ENCODE peak calls at places on chromosomes 12 and 14, in six cellular contexts. One of them, this sample, is unnamed.

GRCh38 chr14:58629273-58629672 is 8.5 kb upstream of the DACT1 start:
- DNase-seq in stimulated activated CD8-positive, alpha-beta memory T cell treated with anti-CD3 and anti-CD28 coated beads, Interleukin-12 subunit alpha, Interleukin-12 subunit beta, amount 100 ng/mL, for 4 hours: no peak
- DNase-seq in AG04450: no peak
- DNase-seq in K562: no peak
- DNase-seq in RPMI8226: no peak
- DNase-seq in head of caudate nucleus: no peak
- DNase-seq in this sample: no peak

GRCh38 chr12:89893972-89894706 is 185.5 kb upstream of the ATP2B1 start:
- DNase-seq in stimulated activated CD8-positive, alpha-beta memory T cell treated with anti-CD3 and anti-CD28 coated beads, Interleukin-12 subunit alpha, Interleukin-12 subunit beta, amount 100 ng/mL, for 4 hours: no peak
- DNase-seq in AG04450: no peak
- DNase-seq in K562: no peak
- DNase-seq in RPMI8226: no peak
- DNase-seq in head of caudate nucleus: peak; percentile 25
- DNase-seq in this sample: no peak

GRCh38 chr14:103744621-103745395 is 29.2 kb downstream of the ZFYVE21 start:
- DNase-seq in stimulated activated CD8-positive, alpha-beta memory T cell treated with anti-CD3 and anti-CD28 coated beads, Interleukin-12 subunit alpha, Interleukin-12 subunit beta, amount 100 ng/mL, for 4 hours: no peak
- DNase-seq in AG04450: no peak
- DNase-seq in K562: no peak
- DNase-seq in RPMI8226: no peak
- DNase-seq in head of caudate nucleus: peak; percentile 47
- DNase-seq in this sample: no peak

GRCh38 chr12:108511633-108512540 is 3.2 kb upstream of the FICD start:
- DNase-seq in stimulated activated CD8-positive, alpha-beta memory T cell treated with anti-CD3 and anti-CD28 coated beads, Interleukin-12 subunit alpha, Interleukin-12 subunit beta, amount 100 ng/mL, for 4 hours: peak; percentile 48
- DNase-seq in AG04450: peak; percentile 42
- DNase-seq in K562: peak; percentile 49
- DNase-seq in RPMI8226: peak; percentile 78
- DNase-seq in head of caudate nucleus: peak; percentile 80
- DNase-seq in this sample: peak; percentile 88

GRCh38 chr12:113142173-113142885 is 6.8 kb upstream of the RASAL1 start:
- DNase-seq in stimulated activated CD8-positive, alpha-beta memory T cell treated with anti-CD3 and anti-CD28 coated beads, Interleukin-12 subunit alpha, Interleukin-12 subunit beta, amount 100 ng/mL, for 4 hours: no peak
- DNase-seq in AG04450: no peak
- DNase-seq in K562: no peak
- DNase-seq in RPMI8226: no peak
- DNase-seq in head of caudate nucleus: peak; percentile 85
- DNase-seq in this sample: peak; percentile 96

GRCh38 chr14:99094901-99095300 is 177.1 kb downstream of the BCL11B start:
- DNase-seq in stimulated activated CD8-positive, alpha-beta memory T cell treated with anti-CD3 and anti-CD28 coated beads, Interleukin-12 subunit alpha, Interleukin-12 subunit beta, amount 100 ng/mL, for 4 hours: no peak
- DNase-seq in AG04450: no peak
- DNase-seq in K562: no peak
- DNase-seq in RPMI8226: no peak
- DNase-seq in head of caudate nucleus: no peak
- DNase-seq in this sample: no peak

GRCh38 chr12:77352941-77353340 is 287.6 kb upstream of the E2F7 start:
- DNase-seq in stimulated activated CD8-positive, alpha-beta memory T cell treated with anti-CD3 and anti-CD28 coated beads, Interleukin-12 subunit alpha, Interleukin-12 subunit beta, amount 100 ng/mL, for 4 hours: no peak
- DNase-seq in AG04450: no peak
- DNase-seq in K562: no peak
- DNase-seq in RPMI8226: no peak
- DNase-seq in head of caudate nucleus: no peak
- DNase-seq in this sample: no peak

GRCh38 chr12:2686280-2686646 is 108.5 kb upstream of the FKBP4 start:
- DNase-seq in stimulated activated CD8-positive, alpha-beta memory T cell treated with anti-CD3 and anti-CD28 coated beads, Interleukin-12 subunit alpha, Interleukin-12 subunit beta, amount 100 ng/mL, for 4 hours: no peak
- DNase-seq in AG04450: no peak
- DNase-seq in K562: no peak
- DNase-seq in RPMI8226: no peak
- DNase-seq in head of caudate nucleus: no peak
- DNase-seq in this sample: no peak

GRCh38 chr12:12017798-12018197 is 52.9 kb upstream of the BCL2L14 start:
- DNase-seq in stimulated activated CD8-positive, alpha-beta memory T cell treated with anti-CD3 and anti-CD28 coated beads, Interleukin-12 subunit alpha, Interleukin-12 subunit beta, amount 100 ng/mL, for 4 hours: no peak
- DNase-seq in AG04450: no peak
- DNase-seq in K562: no peak
- DNase-seq in RPMI8226: no peak
- DNase-seq in head of caudate nucleus: no peak
- DNase-seq in this sample: no peak

GRCh38 chr12:111454716-111455447 is 49.2 kb downstream of the SH2B3 start:
- DNase-seq in stimulated activated CD8-positive, alpha-beta memory T cell treated with anti-CD3 and anti-CD28 coated beads, Interleukin-12 subunit alpha, Interleukin-12 subunit beta, amount 100 ng/mL, for 4 hours: no peak
- DNase-seq in AG04450: no peak
- DNase-seq in K562: no peak
- DNase-seq in RPMI8226: no peak
- DNase-seq in head of caudate nucleus: no peak
- DNase-seq in this sample: no peak

GRCh38 chr12:31536672-31537071 is 54.3 kb downstream of the DENND5B start:
- DNase-seq in stimulated activated CD8-positive, alpha-beta memory T cell treated with anti-CD3 and anti-CD28 coated beads, Interleukin-12 subunit alpha, Interleukin-12 subunit beta, amount 100 ng/mL, for 4 hours: no peak
- DNase-seq in AG04450: no peak
- DNase-seq in K562: no peak
- DNase-seq in RPMI8226: no peak
- DNase-seq in head of caudate nucleus: no peak
- DNase-seq in this sample: no peak

GRCh38 chr14:104486222-104486743 is 93.3 kb upstream of the C14orf180 start:
- DNase-seq in stimulated activated CD8-positive, alpha-beta memory T cell treated with anti-CD3 and anti-CD28 coated beads, Interleukin-12 subunit alpha, Interleukin-12 subunit beta, amount 100 ng/mL, for 4 hours: no peak
- DNase-seq in AG04450: no peak
- DNase-seq in K562: no peak
- DNase-seq in RPMI8226: no peak
- DNase-seq in head of caudate nucleus: no peak
- DNase-seq in this sample: no peak

GRCh38 chr12:68621092-68622081 is 10.7 kb downstream of the RAP1B start:
- DNase-seq in stimulated activated CD8-positive, alpha-beta memory T cell treated with anti-CD3 and anti-CD28 coated beads, Interleukin-12 subunit alpha, Interleukin-12 subunit beta, amount 100 ng/mL, for 4 hours: no peak
- DNase-seq in AG04450: no peak
- DNase-seq in K562: no peak
- DNase-seq in RPMI8226: no peak
- DNase-seq in head of caudate nucleus: no peak
- DNase-seq in this sample: no peak

GRCh38 chr12:104602901-104603300 is 146.2 kb downstream of the CHST11 start:
- DNase-seq in stimulated activated CD8-positive, alpha-beta memory T cell treated with anti-CD3 and anti-CD28 coated beads, Interleukin-12 subunit alpha, Interleukin-12 subunit beta, amount 100 ng/mL, for 4 hours: no peak
- DNase-seq in AG04450: no peak
- DNase-seq in K562: no peak
- DNase-seq in RPMI8226: no peak
- DNase-seq in head of caudate nucleus: no peak
- DNase-seq in this sample: no peak

GRCh38 chr14:56759094-56759493 is 51.2 kb downstream of the OTX2 start:
- DNase-seq in stimulated activated CD8-positive, alpha-beta memory T cell treated with anti-CD3 and anti-CD28 coated beads, Interleukin-12 subunit alpha, Interleukin-12 subunit beta, amount 100 ng/mL, for 4 hours: no peak
- DNase-seq in AG04450: no peak
- DNase-seq in K562: no peak
- DNase-seq in RPMI8226: no peak
- DNase-seq in head of caudate nucleus: no peak
- DNase-seq in this sample: no peak

GRCh38 chr12:16150290-16150689 is 127.2 kb downstream of the SLC15A5 start:
- DNase-seq in stimulated activated CD8-positive, alpha-beta memory T cell treated with anti-CD3 and anti-CD28 coated beads, Interleukin-12 subunit alpha, Interleukin-12 subunit beta, amount 100 ng/mL, for 4 hours: no peak
- DNase-seq in AG04450: no peak
- DNase-seq in K562: no peak
- DNase-seq in RPMI8226: no peak
- DNase-seq in head of caudate nucleus: peak; percentile 22
- DNase-seq in this sample: no peak

GRCh38 chr14:51251486-51251885 is 11.4 kb downstream of the TMX1 start:
- DNase-seq in stimulated activated CD8-positive, alpha-beta memory T cell treated with anti-CD3 and anti-CD28 coated beads, Interleukin-12 subunit alpha, Interleukin-12 subunit beta, amount 100 ng/mL, for 4 hours: no peak
- DNase-seq in AG04450: no peak
- DNase-seq in K562: no peak
- DNase-seq in RPMI8226: no peak
- DNase-seq in head of caudate nucleus: peak; percentile 39
- DNase-seq in this sample: no peak

GRCh38 chr14:51860836-51861583 is 598 bp downstream of the GNG2 start:
- DNase-seq in stimulated activated CD8-positive, alpha-beta memory T cell treated with anti-CD3 and anti-CD28 coated beads, Interleukin-12 subunit alpha, Interleukin-12 subunit beta, amount 100 ng/mL, for 4 hours: no peak
- DNase-seq in AG04450: no peak
- DNase-seq in K562: no peak
- DNase-seq in RPMI8226: no peak
- DNase-seq in head of caudate nucleus: no peak
- DNase-seq in this sample: no peak

GRCh38 chr12:100857418-100857817 is 62.8 kb downstream of the ANO4 start:
- DNase-seq in stimulated activated CD8-positive, alpha-beta memory T cell treated with anti-CD3 and anti-CD28 coated beads, Interleukin-12 subunit alpha, Interleukin-12 subunit beta, amount 100 ng/mL, for 4 hours: no peak
- DNase-seq in AG04450: no peak
- DNase-seq in K562: no peak
- DNase-seq in RPMI8226: no peak
- DNase-seq in head of caudate nucleus: no peak
- DNase-seq in this sample: no peak

GRCh38 chr14:65277027-65277426 is 135.5 kb upstream of the FUT8 start:
- DNase-seq in stimulated activated CD8-positive, alpha-beta memory T cell treated with anti-CD3 and anti-CD28 coated beads, Interleukin-12 subunit alpha, Interleukin-12 subunit beta, amount 100 ng/mL, for 4 hours: no peak
- DNase-seq in AG04450: no peak
- DNase-seq in K562: no peak
- DNase-seq in RPMI8226: no peak
- DNase-seq in head of caudate nucleus: no peak
- DNase-seq in this sample: no peak

GRCh38 chr12:57095440-57095839 is 6.5 kb downstream of the NAB2 start:
- DNase-seq in stimulated activated CD8-positive, alpha-beta memory T cell treated with anti-CD3 and anti-CD28 coated beads, Interleukin-12 subunit alpha, Interleukin-12 subunit beta, amount 100 ng/mL, for 4 hours: no peak
- DNase-seq in AG04450: no peak
- DNase-seq in K562: no peak
- DNase-seq in RPMI8226: no peak
- DNase-seq in head of caudate nucleus: no peak
- DNase-seq in this sample: no peak

GRCh38 chr12:116592116-116592637 is 33.0 kb downstream of the MAP1LC3B2 start:
- DNase-seq in stimulated activated CD8-positive, alpha-beta memory T cell treated with anti-CD3 and anti-CD28 coated beads, Interleukin-12 subunit alpha, Interleukin-12 subunit beta, amount 100 ng/mL, for 4 hours: no peak
- DNase-seq in AG04450: no peak
- DNase-seq in K562: no peak
- DNase-seq in RPMI8226: no peak
- DNase-seq in head of caudate nucleus: peak; percentile 19
- DNase-seq in this sample: peak; percentile 62

GRCh38 chr12:113697646-113698504 is 226.2 kb upstream of the LHX5 start:
- DNase-seq in stimulated activated CD8-positive, alpha-beta memory T cell treated with anti-CD3 and anti-CD28 coated beads, Interleukin-12 subunit alpha, Interleukin-12 subunit beta, amount 100 ng/mL, for 4 hours: no peak
- DNase-seq in AG04450: no peak
- DNase-seq in K562: no peak
- DNase-seq in RPMI8226: no peak
- DNase-seq in head of caudate nucleus: no peak
- DNase-seq in this sample: no peak

GRCh38 chr14:35405304-35405996 is 901 bp upstream of the NFKBIA start:
- DNase-seq in stimulated activated CD8-positive, alpha-beta memory T cell treated with anti-CD3 and anti-CD28 coated beads, Interleukin-12 subunit alpha, Interleukin-12 subunit beta, amount 100 ng/mL, for 4 hours: no peak
- DNase-seq in AG04450: no peak
- DNase-seq in K562: no peak
- DNase-seq in RPMI8226: no peak
- DNase-seq in head of caudate nucleus: peak; percentile 39
- DNase-seq in this sample: peak; percentile 44

GRCh38 chr12:9880532-9880931 is 757 bp upstream of the KLRF2 start:
- DNase-seq in stimulated activated CD8-positive, alpha-beta memory T cell treated with anti-CD3 and anti-CD28 coated beads, Interleukin-12 subunit alpha, Interleukin-12 subunit beta, amount 100 ng/mL, for 4 hours: no peak
- DNase-seq in AG04450: no peak
- DNase-seq in K562: no peak
- DNase-seq in RPMI8226: no peak
- DNase-seq in head of caudate nucleus: no peak
- DNase-seq in this sample: no peak

GRCh38 chr12:108884116-108885012 is 4.5 kb downstream of the DAO start:
- DNase-seq in stimulated activated CD8-positive, alpha-beta memory T cell treated with anti-CD3 and anti-CD28 coated beads, Interleukin-12 subunit alpha, Interleukin-12 subunit beta, amount 100 ng/mL, for 4 hours: peak; percentile 23
- DNase-seq in AG04450: no peak
- DNase-seq in K562: peak; percentile 68
- DNase-seq in RPMI8226: peak; percentile 69
- DNase-seq in head of caudate nucleus: peak; percentile 25
- DNase-seq in this sample: peak; percentile 20

GRCh38 chr14:61460853-61461611 is 139.7 kb downstream of the PRKCH start:
- DNase-seq in stimulated activated CD8-positive, alpha-beta memory T cell treated with anti-CD3 and anti-CD28 coated beads, Interleukin-12 subunit alpha, Interleukin-12 subunit beta, amount 100 ng/mL, for 4 hours: no peak
- DNase-seq in AG04450: no peak
- DNase-seq in K562: peak; percentile 12
- DNase-seq in RPMI8226: peak; percentile 31
- DNase-seq in head of caudate nucleus: no peak
- DNase-seq in this sample: no peak

GRCh38 chr12:82057770-82058169 is 298.6 kb upstream of the PPFIA2 start:
- DNase-seq in stimulated activated CD8-positive, alpha-beta memory T cell treated with anti-CD3 and anti-CD28 coated beads, Interleukin-12 subunit alpha, Interleukin-12 subunit beta, amount 100 ng/mL, for 4 hours: no peak
- DNase-seq in AG04450: no peak
- DNase-seq in K562: no peak
- DNase-seq in RPMI8226: peak; percentile 72
- DNase-seq in head of caudate nucleus: no peak
- DNase-seq in this sample: peak; percentile 15

GRCh38 chr12:100895197-100895596 is 100.6 kb downstream of the ANO4 start:
- DNase-seq in stimulated activated CD8-positive, alpha-beta memory T cell treated with anti-CD3 and anti-CD28 coated beads, Interleukin-12 subunit alpha, Interleukin-12 subunit beta, amount 100 ng/mL, for 4 hours: no peak
- DNase-seq in AG04450: no peak
- DNase-seq in K562: no peak
- DNase-seq in RPMI8226: no peak
- DNase-seq in head of caudate nucleus: peak; percentile 72
- DNase-seq in this sample: no peak

GRCh38 chr14:61322799-61323290 is 1.5 kb downstream of the PRKCH start:
- DNase-seq in stimulated activated CD8-positive, alpha-beta memory T cell treated with anti-CD3 and anti-CD28 coated beads, Interleukin-12 subunit alpha, Interleukin-12 subunit beta, amount 100 ng/mL, for 4 hours: no peak
- DNase-seq in AG04450: no peak
- DNase-seq in K562: no peak
- DNase-seq in RPMI8226: no peak
- DNase-seq in head of caudate nucleus: peak; percentile 32
- DNase-seq in this sample: no peak

GRCh38 chr12:55996715-55997534 is at the start of gene SUOX:
- DNase-seq in stimulated activated CD8-positive, alpha-beta memory T cell treated with anti-CD3 and anti-CD28 coated beads, Interleukin-12 subunit alpha, Interleukin-12 subunit beta, amount 100 ng/mL, for 4 hours: no peak
- DNase-seq in AG04450: peak; percentile 94
- DNase-seq in K562: peak; percentile 99
- DNase-seq in RPMI8226: peak; percentile 96
- DNase-seq in head of caudate nucleus: peak; percentile 99
- DNase-seq in this sample: peak; percentile 99

GRCh38 chr14:44778562-44778961 is 183.2 kb downstream of the KLHL28 start:
- DNase-seq in stimulated activated CD8-positive, alpha-beta memory T cell treated with anti-CD3 and anti-CD28 coated beads, Interleukin-12 subunit alpha, Interleukin-12 subunit beta, amount 100 ng/mL, for 4 hours: no peak
- DNase-seq in AG04450: peak; percentile 70
- DNase-seq in K562: no peak
- DNase-seq in RPMI8226: no peak
- DNase-seq in head of caudate nucleus: no peak
- DNase-seq in this sample: no peak